ENCODE peak calls at places on chromosome 14, in nine cellular contexts. L is activated CD4-positive, alpha-beta T cell treated with anti-CD3 and anti-CD28 coated beads, Interleukin-2, amount 50 U/mL, for 4 hours; R is NCI-H446 treated with DMSO at 0.1 percent for 48 hours; B is mesenchymal stem cell; I is NCI-H2171 treated with DMSO at 0.1 percent for 48 hours; G is HT-29; U is fibroblast of mammary gland; Q is amniotic stem cell; K is GM03348. A is an unnamed sample.

GRCh38 chr14:25431211-25432076 is 381.5 kb upstream of the STXBP6 start:
- DNase-seq in L (no peak), R (no peak), B (no peak), I (no peak), G (peak), U (peak), Q (no peak), K (no peak), A (no peak)

GRCh38 chr14:69261761-69262331 is 1.9 kb downstream of the GALNT16 start:
- DNase-seq in L (no peak), R (peak), B (no peak), I (no peak), G (no peak), U (no peak), Q (no peak), K (peak), A (no peak)

GRCh38 chr14:70268760-70269159 is 80.0 kb upstream of the SLC8A3 start:
- DNase-seq in L (no peak), R (no peak), B (no peak), I (peak), G (no peak), U (no peak), Q (no peak), K (no peak), A (no peak)

GRCh38 chr14:64464695-64465094 is 604 bp upstream of the AKAP5 start:
- DNase-seq in L (no peak), R (no peak), B (no peak), I (peak), G (peak), U (no peak), Q (no peak), K (no peak), A (no peak)

GRCh38 chr14:35114036-35114435 is 7.8 kb downstream of the PPP2R3C start:
- DNase-seq in L (no peak), R (no peak), B (peak), I (no peak), G (no peak), U (no peak), Q (peak), K (no peak), A (no peak)

GRCh38 chr14:103811189-103811588 is 36.2 kb downstream of the PPP1R13B start:
- DNase-seq in L (no peak), R (no peak), B (no peak), I (no peak), G (no peak), U (no peak), Q (no peak), K (no peak), A (no peak)

GRCh38 chr14:80167793-80168448 is 43.4 kb downstream of the DIO2 start:
- DNase-seq in L (no peak), R (no peak), B (no peak), I (no peak), G (no peak), U (no peak), Q (no peak), K (no peak), A (no peak)

GRCh38 chr14:72738181-72738611 is 155.7 kb downstream of the DPF3 start:
- DNase-seq in L (no peak), R (no peak), B (no peak), I (no peak), G (no peak), U (peak), Q (no peak), K (peak), A (no peak)

GRCh38 chr14:84482256-84483071 is 1047.5 kb upstream of the FLRT2 start:
- DNase-seq in L (no peak), R (no peak), B (peak), I (no peak), G (no peak), U (peak), Q (no peak), K (peak), A (no peak)

GRCh38 chr14:67859169-67859749 is 39.7 kb downstream of the RAD51B start:
- DNase-seq in L (no peak), R (no peak), B (no peak), I (no peak), G (no peak), U (no peak), Q (no peak), K (no peak), A (no peak)

GRCh38 chr14:104268725-104269436 is 130.5 kb downstream of the KIF26A start:
- DNase-seq in L (no peak), R (no peak), B (no peak), I (no peak), G (no peak), U (no peak), Q (no peak), K (no peak), A (no peak)

GRCh38 chr14:104399432-104400155 is 180.0 kb upstream of the C14orf180 start:
- DNase-seq in L (no peak), R (no peak), B (no peak), I (no peak), G (no peak), U (no peak), Q (no peak), K (no peak), A (no peak)

GRCh38 chr14:102786758-102787157 is 9.5 kb downstream of the TRAF3 start:
- DNase-seq in L (no peak), R (no peak), B (no peak), I (no peak), G (no peak), U (peak), Q (no peak), K (no peak), A (no peak)